ENCODE peak calls at places on chromosomes 13 and 19, in six cellular contexts. W is DMS79; O is stimulated activated CD4-positive, alpha-beta T cell treated with anti-CD3 and anti-CD28 coated beads, Interleukin-15, amount 100 ng/mL, for 24 hours; K is Calu3; T is stimulated activated CD8-positive, alpha-beta memory T cell treated with anti-CD3 and anti-CD28 coated beads, Interleukin-15, amount 100 ng/mL, for 1 hour; V is DMS 273 treated with DMSO at 0.1 percent for 48 hours. J is an unnamed sample.

GRCh38 chr13:25886438-25887214 is 165.2 kb downstream of the SHISA2 start:
- DNase-seq in W (no peak), K (no peak), T (no peak), V (no peak), O (peak), J (peak)

GRCh38 chr19:20247016-20247683 is 80.1 kb downstream of the ZNF486 start:
- DNase-seq in O (peak), K (no peak), W (no peak), T (peak), V (no peak), J (no peak)

GRCh38 chr13:33761744-33762143 is 56.2 kb upstream of the RFC3 start:
- DNase-seq in O (no peak), K (no peak), V (peak), W (no peak), T (no peak), J (no peak)

GRCh38 chr19:5991244-5991838 is 13.4 kb upstream of the RANBP3 start:
- DNase-seq in K (no peak), T (no peak), O (no peak), V (no peak), W (no peak), J (no peak)

GRCh38 chr13:79549355-79550106 is 68.6 kb downstream of the NDFIP2 start:
- DNase-seq in V (no peak), T (no peak), W (no peak), K (no peak), O (no peak), J (no peak)

GRCh38 chr13:18995259-18995873 is 186.3 kb downstream of the TUBA3C start:
- DNase-seq in T (no peak), W (no peak), V (no peak), K (no peak), O (no peak), J (no peak)

GRCh38 chr19:6500837-6501739 is 1.0 kb downstream of the TUBB4A start:
- DNase-seq in O (no peak), W (no peak), K (no peak), T (no peak), V (no peak), J (no peak)

GRCh38 chr19:12745166-12745897 is 6.3 kb upstream of the BEST2 start:
- DNase-seq in O (no peak), V (no peak), T (no peak), W (peak), K (no peak), J (no peak)

GRCh38 chr19:51086153-51086850 is 3.6 kb upstream of the KLK14 start:
- DNase-seq in K (no peak), O (no peak), W (no peak), V (no peak), T (no peak), J (no peak)

GRCh38 chr13:87952377-87952776 is 281.2 kb downstream of the SLITRK5 start:
- DNase-seq in T (no peak), O (no peak), K (no peak), W (no peak), V (no peak), J (no peak)

GRCh38 chr13:57212989-57213388 is 46.0 kb downstream of the PRR20E start:
- DNase-seq in W (no peak), T (no peak), K (no peak), O (no peak), V (no peak), J (no peak)

GRCh38 chr19:38554676-38555141 is 63.0 kb downstream of the MAP4K1 start:
- DNase-seq in K (no peak), O (peak), T (no peak), W (no peak), V (no peak), J (no peak)

GRCh38 chr13:99143904-99144303 is 56.8 kb upstream of the UBAC2 start:
- DNase-seq in V (no peak), W (no peak), O (no peak), K (no peak), T (no peak), J (no peak)

GRCh38 chr13:40974460-40975407 is 44.4 kb downstream of the ELF1 start:
- DNase-seq in T (no peak), O (peak), K (peak), W (no peak), V (peak), J (peak)

GRCh38 chr13:71417205-71417604 is 449.8 kb downstream of the DACH1 start:
- DNase-seq in V (no peak), K (no peak), T (no peak), W (no peak), O (no peak), J (no peak)

GRCh38 chr19:24159707-24160106 is 72.7 kb downstream of the ZNF254 start:
- DNase-seq in V (no peak), W (no peak), T (no peak), O (no peak), K (no peak), J (no peak)

GRCh38 chr13:50990540-50991506 is 81.2 kb downstream of the RNASEH2B start:
- DNase-seq in T (no peak), V (peak), W (no peak), O (no peak), K (no peak), J (no peak)

GRCh38 chr19:2500861-2501260 is 24.9 kb downstream of the GADD45B start:
- DNase-seq in V (peak), K (no peak), T (no peak), W (no peak), O (no peak), J (no peak)

GRCh38 chr19:31346660-31347059 is 2.6 kb downstream of the TSHZ3 start:
- DNase-seq in W (peak), V (no peak), O (no peak), T (no peak), K (no peak), J (no peak)

GRCh38 chr13:26198116-26198515 is 24.0 kb downstream of the RNF6 start:
- DNase-seq in V (no peak), K (no peak), W (no peak), T (no peak), O (no peak), J (no peak)

GRCh38 chr19:47272448-47273312 is 2.0 kb upstream of the INAFM1 start:
- DNase-seq in O (no peak), V (no peak), W (no peak), T (no peak), K (no peak), J (no peak)

GRCh38 chr19:43789029-43789428 is 8.3 kb upstream of the KCNN4 start:
- DNase-seq in V (no peak), K (no peak), O (no peak), T (no peak), W (no peak), J (peak)

GRCh38 chr19:6271251-6271650 is 8.5 kb downstream of the MLLT1 start:
- DNase-seq in V (no peak), T (no peak), W (no peak), O (no peak), K (no peak), J (no peak)

GRCh38 chr19:7483720-7484201 is 5.1 kb downstream of the PEX11G start:
- DNase-seq in K (no peak), O (no peak), V (no peak), W (no peak), T (no peak), J (no peak)

J was measured in Caki2.